ENCODE peak calls at places on chromosomes 4 and X, in seven cellular contexts. Z, E, I, C, R, U and W are unnamed samples. For H3K9me2, the result is how much of the 10 kb centered on the place peaks cover.

GRCh38 chr4:76704133-76704881 is 193.6 kb downstream of the SOWAHB start:
- DNase-seq in C (peak), I (peak), R (peak), E (no peak), Z (no peak), U (peak), W (peak)

GRCh38 chr4:5874811-5875465 is 17.9 kb downstream of the CRMP1 start:
- DNase-seq in R (peak), Z (peak), C (peak), I (peak), E (no peak), U (no peak), W (no peak)

GRCh38 chrX:19924285-19924684 is 36.9 kb upstream of the SH3KBP1 start:
- DNase-seq in R (no peak), U (no peak), C (no peak), Z (no peak), I (no peak), E (no peak), W (no peak)

GRCh38 chr4:10095296-10095991 is 21.2 kb downstream of the WDR1 start:
- DNase-seq in C (peak), Z (no peak), I (peak), U (no peak), E (no peak), R (no peak), W (peak)

GRCh38 chr4:39792529-39792928 is 94.6 kb downstream of the UBE2K start:
- DNase-seq in C (no peak), U (no peak), Z (no peak), R (no peak), E (no peak), I (no peak), W (no peak)

GRCh38 chr4:122603156-122603574 is 17.7 kb downstream of the IL21 start:
- DNase-seq in I (no peak), Z (no peak), R (no peak), U (no peak), C (no peak), E (no peak), W (no peak)

GRCh38 chr4:142406917-142407501 is 439.1 kb downstream of the INPP4B start:
- DNase-seq in E (no peak), I (peak), U (no peak), R (no peak), C (peak), Z (no peak), W (no peak)

GRCh38 chr4:107058828-107059227 is 22.7 kb upstream of the DKK2 start:
- DNase-seq in I (no peak), Z (no peak), E (no peak), R (no peak), C (peak), U (no peak), W (no peak)

GRCh38 chr4:148998719-148999118 is 556.5 kb upstream of the NR3C2 start:
- DNase-seq in C (peak), U (peak), I (peak), R (peak), Z (peak), E (peak), W (no peak)

GRCh38 chr4:21476753-21477152 is 471.8 kb downstream of the KCNIP4 start:
- DNase-seq in R (peak), Z (no peak), I (peak), E (no peak), U (no peak), C (peak), W (peak)

GRCh38 chr4:4837316-4837715 is 22.1 kb upstream of the MSX1 start:
- DNase-seq in C (peak), R (no peak), Z (no peak), E (no peak), I (peak), U (no peak), W (no peak)

GRCh38 chrX:88439935-88440334 is 307.1 kb upstream of the CPXCR1 start:
- DNase-seq in I (no peak), Z (no peak), U (no peak), C (no peak), R (no peak), E (no peak), W (no peak)
- H3K9me2 ChIP-seq in I (under half), Z (under half), U (under half), C (under half), R (under half), E (under half), W (under half)

DNA sequence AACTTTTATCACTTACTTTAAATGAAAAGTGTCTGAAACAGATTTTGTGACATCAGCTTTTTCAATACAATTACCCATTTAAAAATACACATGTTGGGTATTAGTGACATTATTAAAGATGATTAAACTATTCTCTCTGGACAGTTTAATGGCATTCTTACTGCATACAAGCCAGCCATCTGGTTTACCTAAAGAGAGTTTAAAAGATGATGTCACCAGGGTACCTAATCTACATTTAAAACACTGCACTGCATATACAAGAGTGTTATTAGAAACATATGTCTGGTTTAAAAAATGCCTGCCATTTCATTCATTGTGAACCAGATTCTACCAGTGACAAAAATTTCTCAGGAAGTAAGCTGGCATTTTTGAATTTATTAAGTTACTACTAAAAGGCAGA is 919.1 kb downstream of the ADGRL3 start:
- DNase-seq in Z (no peak), C (no peak), R (no peak), I (no peak), E (peak), U (no peak), W (no peak)
- H3K9me2 ChIP-seq in Z (under half), C (under half), R (under half), I (under half), E (under half), U (under half), W (under half)

DNA sequence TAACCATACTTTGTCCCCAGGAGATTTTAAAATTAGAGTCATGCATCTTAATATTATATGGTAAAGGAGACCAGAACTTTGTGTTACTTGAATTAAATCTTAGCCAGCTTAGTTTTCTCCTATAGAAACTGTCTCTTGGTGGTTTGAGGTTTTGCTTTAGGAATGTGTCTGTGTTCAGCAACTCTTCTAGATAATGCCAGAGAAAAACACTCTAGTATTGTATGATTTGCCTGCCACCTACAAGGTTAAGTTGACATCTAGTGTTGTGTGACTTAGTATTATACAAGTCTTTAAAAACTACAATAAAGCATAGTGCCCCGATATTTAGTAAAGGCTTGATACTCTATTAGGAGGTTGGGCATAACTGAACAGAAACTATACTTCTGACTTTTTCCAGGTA is 2.1 kb downstream of the UGT8 start:
- DNase-seq in U (no peak), R (no peak), C (no peak), E (no peak), I (no peak), Z (no peak), W (no peak)
- H3K9me2 ChIP-seq in U (under half), R (under half), C (under half), E (under half), I (under half), Z (under half), W (under half)

DNA sequence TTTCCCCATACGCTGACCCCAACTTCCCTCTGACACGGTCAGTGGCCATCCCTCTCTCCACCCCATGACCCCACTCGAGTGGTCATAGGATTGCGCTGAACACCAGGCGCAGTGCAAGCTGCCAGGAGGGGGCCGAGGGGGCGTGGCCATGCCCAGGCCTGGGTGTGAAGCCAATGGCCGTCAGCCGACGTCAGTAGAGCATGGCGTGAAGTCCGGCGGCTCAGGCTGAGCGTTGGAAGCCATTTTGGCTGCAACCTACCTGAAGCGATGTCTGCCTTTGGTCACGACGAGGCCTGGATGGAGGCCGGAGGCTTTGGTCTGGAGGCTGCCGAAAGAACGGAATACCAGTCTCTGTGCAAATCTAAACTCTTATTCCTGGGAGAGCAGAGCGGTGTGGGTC is at the start of gene RAB41:
- DNase-seq in Z (no peak), R (no peak), E (no peak), I (no peak), U (no peak), C (no peak), W (no peak)
- H3K9me2 ChIP-seq in Z (under half), R (under half), E (under half), I (under half), U (under half), C (under half), W (under half)

DNA sequence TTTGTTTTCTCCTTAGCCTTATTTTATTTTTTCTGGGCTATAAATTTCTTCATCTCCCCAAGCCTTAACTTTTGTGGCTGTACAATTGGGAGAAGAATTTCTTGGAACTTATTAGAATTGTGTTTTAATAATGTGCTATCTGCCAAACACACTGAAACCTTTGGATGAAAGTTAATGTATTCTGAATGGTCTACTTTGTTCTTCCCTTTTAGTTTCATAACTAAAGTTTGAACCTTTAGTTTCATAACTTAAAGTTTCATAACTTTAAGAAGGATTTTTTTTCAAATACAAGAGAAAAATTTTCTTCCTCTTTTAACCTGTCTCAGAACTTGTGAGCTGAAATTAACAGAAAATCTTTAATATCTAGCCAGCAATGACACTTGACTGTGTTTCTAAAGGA is 182.2 kb downstream of the ARHGAP24 start:
- DNase-seq in Z (no peak), E (no peak), U (no peak), C (no peak), I (no peak), R (no peak), W (no peak)
- H3K9me2 ChIP-seq in Z (under half), E (under half), U (under half), C (under half), I (under half), R (under half), W (under half)